ENCODE peak calls at places on chromosomes 13 and 19, in nine cellular contexts. T is activated CD8-positive, alpha-beta T cell treated with anti-CD3 and anti-CD28 coated beads for 36 hours; K is AG04449; I is epithelial cell of esophagus; B is effector memory CD4-positive, alpha-beta T cell; J is activated CD4-positive, alpha-beta T cell treated with anti-CD3 and anti-CD28 coated beads for 4 hours; P is EL; S is left kidney; Z is dorsolateral prefrontal cortex. F is an unnamed sample.

GRCh38 chr19:47707135-47707925 is 5.9 kb upstream of the EHD2 start:
- DNase-seq in B (peak), T (peak), S (peak), P (peak), Z (peak), I (peak), K (no peak), J (peak), F (peak)

GRCh38 chr19:13835791-13836723 is 40.8 kb downstream of the ZSWIM4 start:
- DNase-seq in I (peak), K (no peak), T (no peak), P (no peak), S (peak), J (peak), B (no peak), Z (no peak), F (no peak)

GRCh38 chr13:87676254-87677042 is 5.3 kb downstream of the SLITRK5 start:
- DNase-seq in T (no peak), J (no peak), S (no peak), Z (no peak), P (no peak), K (no peak), I (no peak), B (no peak), F (no peak)

GRCh38 chr19:14035706-14036105 is 4.1 kb downstream of the IL27RA start:
- DNase-seq in I (no peak), K (no peak), J (no peak), S (no peak), B (no peak), P (peak), Z (no peak), T (no peak), F (no peak)

GRCh38 chr13:25232937-25233515 is 54.3 kb downstream of the MTMR6 start:
- DNase-seq in Z (no peak), I (peak), B (no peak), K (no peak), S (peak), T (no peak), P (peak), J (no peak), F (no peak)

GRCh38 chr19:56567274-56568120 is at the start of gene ZNF470:
- DNase-seq in J (peak), I (peak), B (peak), T (peak), S (peak), Z (peak), P (peak), K (peak), F (peak)

GRCh38 chr19:43464089-43464775 is 1.2 kb downstream of the LYPD3 start:
- DNase-seq in P (no peak), B (no peak), J (no peak), Z (peak), K (no peak), T (no peak), S (no peak), I (no peak), F (no peak)

GRCh38 chr19:44284968-44285367 is 19.9 kb downstream of the ZNF235 start:
- DNase-seq in B (no peak), I (no peak), S (no peak), T (no peak), P (no peak), J (no peak), Z (no peak), K (no peak), F (no peak)

GRCh38 chr13:39982745-39983144 is 327.3 kb downstream of the COG6 start:
- DNase-seq in Z (no peak), S (no peak), I (no peak), K (no peak), B (no peak), T (no peak), P (no peak), J (no peak), F (no peak)